ENCODE peak calls at places on chromosomes 16 and 17, in six cellular contexts. Q is tibial artery; L is foreskin fibroblast; U is fibroblast of lung; G is neuronal stem cell; B is CD8-positive, alpha-beta memory T cell. X is an unnamed sample.

GRCh38 chr16:48126801-48127644 is 28.8 kb downstream of the ABCC12 start:
- DNase-seq in Q (no peak), L (peak), U (peak), G (no peak), B (no peak), X (no peak)

GRCh38 chr17:45160505-45161287 is 979 bp upstream of the HEXIM2 start:
- DNase-seq in Q (peak), L (peak), U (peak), G (peak), B (peak), X (peak)

GRCh38 chr16:81444448-81445121 is at the start of gene CMIP:
- DNase-seq in Q (peak), L (peak), U (peak), G (peak), B (peak), X (peak)

GRCh38 chr17:20028436-20028835 is 19.3 kb downstream of the SPECC1 start:
- DNase-seq in Q (no peak), L (peak), U (peak), G (no peak), B (no peak), X (no peak)

GRCh38 chr16:86772671-86773338 is 194.5 kb downstream of the FOXL1 start:
- DNase-seq in Q (peak), L (peak), U (no peak), G (peak), B (no peak), X (no peak)

GRCh38 chr17:17595755-17596154 is 4.2 kb upstream of the PEMT start:
- DNase-seq in Q (no peak), L (no peak), U (no peak), G (no peak), B (no peak), X (no peak)

GRCh38 chr17:29664743-29665479 is 42.2 kb upstream of the CORO6 start:
- DNase-seq in Q (no peak), L (peak), U (peak), G (no peak), B (no peak), X (no peak)

GRCh38 chr17:38568845-38569510 is 36.8 kb downstream of the SRCIN1 start:
- DNase-seq in Q (no peak), L (no peak), U (no peak), G (no peak), B (no peak), X (no peak)

GRCh38 chr17:17725853-17726720 is 44.8 kb downstream of the RAI1 start:
- DNase-seq in Q (no peak), L (no peak), U (no peak), G (no peak), B (no peak), X (no peak)

GRCh38 chr17:74569392-74570003 is 2.2 kb upstream of the CD300H start:
- DNase-seq in Q (peak), L (peak), U (peak), G (no peak), B (no peak), X (no peak)

GRCh38 chr17:7213895-7214299 is 5.7 kb downstream of the DLG4 start:
- DNase-seq in Q (no peak), L (peak), U (peak), G (peak), B (no peak), X (peak)

GRCh38 chr17:81907219-81908145 is 3.7 kb downstream of the PCYT2 start:
- DNase-seq in Q (no peak), L (no peak), U (no peak), G (no peak), B (no peak), X (no peak)

GRCh38 chr17:77365584-77366186 is 224.9 kb downstream of the SEC14L1 start:
- DNase-seq in Q (peak), L (peak), U (peak), G (no peak), B (no peak), X (no peak)

GRCh38 chr17:82593590-82594087 is 54.6 kb downstream of the WDR45B start:
- DNase-seq in Q (no peak), L (peak), U (peak), G (no peak), B (no peak), X (no peak)

GRCh38 chr17:31393749-31394146 is 2.3 kb downstream of the RAB11FIP4 start:
- DNase-seq in Q (peak), L (no peak), U (no peak), G (no peak), B (no peak), X (no peak)

GRCh38 chr17:66373944-66374817 is 71.8 kb downstream of the PRKCA start:
- DNase-seq in Q (no peak), L (no peak), U (peak), G (no peak), B (peak), X (no peak)

GRCh38 chr16:82736161-82736697 is 109.5 kb downstream of the CDH13 start:
- DNase-seq in Q (no peak), L (no peak), U (no peak), G (no peak), B (no peak), X (no peak)

GRCh38 chr16:12532871-12533610 is 270.6 kb downstream of the CPPED1 start:
- DNase-seq in Q (no peak), L (no peak), U (no peak), G (no peak), B (no peak), X (no peak)

GRCh38 chr17:75516255-75516618 is at the start of gene TSEN54:
- DNase-seq in Q (peak), L (peak), U (peak), G (peak), B (peak), X (peak)

GRCh38 chr17:61408151-61409041 is 8.8 kb downstream of the TBX2 start:
- DNase-seq in Q (peak), L (peak), U (peak), G (no peak), B (no peak), X (no peak)

GRCh38 chr17:15123593-15124590 is 141.2 kb downstream of the PMP22 start:
- DNase-seq in Q (no peak), L (peak), U (peak), G (no peak), B (no peak), X (no peak)

GRCh38 chr16:15811778-15812750 is 44.8 kb downstream of the MYH11 start:
- DNase-seq in Q (peak), L (peak), U (peak), G (peak), B (no peak), X (no peak)

GRCh38 chr17:79388556-79389295 is 222.1 kb downstream of the RBFOX3 start:
- DNase-seq in Q (no peak), L (peak), U (peak), G (peak), B (no peak), X (peak)

GRCh38 chr17:41777157-41777578 is 9.3 kb downstream of the JUP start:
- DNase-seq in Q (no peak), L (no peak), U (no peak), G (no peak), B (no peak), X (no peak)

GRCh38 chr17:47811709-47812108 is 9.9 kb downstream of the OSBPL7 start:
- DNase-seq in Q (no peak), L (peak), U (no peak), G (no peak), B (no peak), X (no peak)

GRCh38 chr17:55728833-55729232 is 6.2 kb upstream of the TMEM100 start:
- DNase-seq in Q (no peak), L (peak), U (no peak), G (no peak), B (no peak), X (no peak)

GRCh38 chr17:7296189-7296861 is 1.9 kb upstream of the YBX2 start:
- DNase-seq in Q (peak), L (peak), U (peak), G (peak), B (peak), X (peak)

DNA sequence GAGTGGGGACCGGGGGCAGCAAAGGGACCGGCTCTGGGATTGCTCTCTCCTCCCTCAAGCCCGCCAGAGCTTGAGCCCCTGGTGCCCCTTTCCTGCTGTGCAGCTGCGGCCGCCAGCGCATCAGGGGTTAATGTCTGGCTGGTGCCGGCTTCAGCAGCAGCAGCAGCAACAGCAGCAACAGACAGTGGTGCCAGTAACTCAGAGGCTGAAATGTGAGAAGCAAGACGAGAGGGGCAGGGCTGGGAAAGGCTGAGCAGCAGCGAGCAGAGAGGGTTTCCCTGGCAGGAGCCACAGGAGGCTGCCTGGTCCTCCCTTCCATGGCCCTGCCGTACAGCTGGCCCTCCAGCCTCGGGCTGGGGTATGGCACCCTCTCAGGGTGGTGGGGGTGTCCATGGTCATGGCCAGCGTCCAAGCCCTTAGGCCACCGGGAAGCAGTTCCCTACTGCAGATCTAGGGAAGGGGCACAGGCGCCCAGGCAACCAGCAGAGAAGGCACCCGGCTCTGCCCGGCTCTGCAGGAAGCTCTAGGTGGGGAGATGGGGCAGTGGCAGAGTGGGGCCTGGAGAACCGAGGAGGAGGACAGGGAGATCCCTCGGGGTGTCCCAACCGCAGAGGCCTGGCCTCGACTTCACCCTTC is 21.1 kb upstream of the TFAP4 start:
- DNase-seq in Q (peak), L (peak), U (peak), G (no peak), B (no peak), X (no peak)
- H3K4me3 ChIP-seq in Q (no peak), L (no peak), U (peak), G (peak), B (no peak), X (no peak)

GRCh38 chr16:28822520-28823290 is at the start of gene ATXN2L:
- DNase-seq in Q (peak), L (peak), U (peak), G (peak), B (peak), X (peak)
- H3K4me3 ChIP-seq in Q (peak), L (peak), U (peak), G (peak), B (peak), X (peak)

GRCh38 chr17:3944485-3945388 is 19.5 kb downstream of the ATP2A3 start:
- DNase-seq in Q (no peak), L (peak), U (peak), G (peak), B (peak), X (peak)
- H3K4me3 ChIP-seq in Q (peak), L (peak), U (peak), G (no peak), B (no peak), X (no peak)

GRCh38 chr16:88066234-88066633 is 115.0 kb downstream of the BANP start:
- DNase-seq in Q (no peak), L (no peak), U (no peak), G (no peak), B (no peak), X (no peak)

GRCh38 chr16:88068476-88069396 is 117.5 kb downstream of the BANP start:
- DNase-seq in Q (no peak), L (no peak), U (no peak), G (no peak), B (no peak), X (no peak)

GRCh38 chr16:88066680-88067529 is 115.7 kb downstream of the BANP start:
- DNase-seq in Q (no peak), L (no peak), U (no peak), G (no peak), B (no peak), X (no peak)

GRCh38 chr16:88069397-88070168 is 118.3 kb downstream of the BANP start:
- DNase-seq in Q (no peak), L (no peak), U (no peak), G (no peak), B (no peak), X (peak)

GRCh38 chr16:88067530-88068411 is 116.5 kb downstream of the BANP start:
- DNase-seq in Q (peak), L (no peak), U (no peak), G (no peak), B (no peak), X (no peak)
- H3K4me3 ChIP-seq in Q (no peak), L (no peak), U (no peak), G (no peak), B (no peak), X (no peak)

X was measured in OCI-LY7.